ENCODE peak calls at places on chromosomes 3 and 15, in nine cellular contexts. K is cardiac muscle cell, H is nephron progenitor cell, L is lung, I is H9, D is type B pancreatic cell, J is AG04450, A is AG09309, P is neural crest cell. S is an unnamed sample.

GRCh38 chr3:178001670-178002101 is 534.5 kb upstream of the KCNMB2 start:
- DNase-seq in K (peak), H (no peak), L (no peak), I (no peak), D (no peak), J (no peak), A (no peak), P (no peak), S (no peak)

GRCh38 chr15:70259640-70260066 is 161.9 kb upstream of the TLE3 start:
- DNase-seq in K (peak), H (no peak), L (no peak), I (peak), D (no peak), J (no peak), A (no peak), P (no peak), S (peak)

GRCh38 chr15:36632196-36632595 is 52.8 kb downstream of the CDIN1 start:
- DNase-seq in K (peak), H (no peak), L (no peak), I (no peak), D (no peak), J (no peak), A (peak), P (no peak), S (no peak)

GRCh38 chr3:187012609-187013051 is 82.3 kb downstream of the ST6GAL1 start:
- DNase-seq in K (peak), H (no peak), L (no peak), I (no peak), D (no peak), J (no peak), A (no peak), P (no peak), S (peak)

GRCh38 chr3:37986479-37987314 is 3.9 kb upstream of the VILL start:
- DNase-seq in K (no peak), H (no peak), L (peak), I (no peak), D (peak), J (no peak), A (no peak), P (no peak), S (peak)

GRCh38 chr3:143600762-143601161 is 247.5 kb downstream of the SLC9A9 start:
- DNase-seq in K (peak), H (no peak), L (no peak), I (no peak), D (no peak), J (no peak), A (no peak), P (no peak), S (no peak)

GRCh38 chr3:73685061-73685460 is 60.3 kb upstream of the PDZRN3 start:
- DNase-seq in K (no peak), H (no peak), L (no peak), I (no peak), D (no peak), J (no peak), A (no peak), P (no peak), S (no peak)

GRCh38 chr3:132318451-132318850 is 1.2 kb downstream of the ACP3 start:
- DNase-seq in K (peak), H (no peak), L (no peak), I (no peak), D (no peak), J (no peak), A (no peak), P (no peak), S (no peak)

GRCh38 chr15:69465253-69465652 is 12.6 kb downstream of the RPLP1 start:
- DNase-seq in K (no peak), H (no peak), L (no peak), I (no peak), D (no peak), J (no peak), A (no peak), P (no peak), S (no peak)

GRCh38 chr15:93052090-93052892 is 36.7 kb downstream of the RGMA start:
- DNase-seq in K (no peak), H (no peak), L (no peak), I (no peak), D (no peak), J (no peak), A (no peak), P (no peak), S (no peak)

GRCh38 chr3:67683522-67683921 is 29.1 kb upstream of the SUCLG2 start:
- DNase-seq in K (no peak), H (no peak), L (no peak), I (no peak), D (no peak), J (no peak), A (no peak), P (no peak), S (no peak)

GRCh38 chr15:63491979-63492378 is 12.4 kb upstream of the USP3 start:
- DNase-seq in K (peak), H (no peak), L (no peak), I (no peak), D (no peak), J (peak), A (no peak), P (no peak), S (no peak)

GRCh38 chr3:64954995-64955636 is 267.3 kb upstream of the ADAMTS9 start:
- DNase-seq in K (peak), H (peak), L (peak), I (no peak), D (no peak), J (no peak), A (no peak), P (no peak), S (no peak)

GRCh38 chr15:42024303-42024702 is 3.5 kb upstream of the PLA2G4E start:
- DNase-seq in K (no peak), H (no peak), L (peak), I (no peak), D (no peak), J (no peak), A (no peak), P (no peak), S (no peak)

GRCh38 chr15:66573719-66574641 is 8.2 kb upstream of the LCTL start:
- DNase-seq in K (peak), H (no peak), L (no peak), I (no peak), D (no peak), J (peak), A (peak), P (no peak), S (no peak)

GRCh38 chr3:129105862-129106261 is 15.7 kb downstream of the RAB43 start:
- DNase-seq in K (no peak), H (no peak), L (no peak), I (no peak), D (no peak), J (no peak), A (no peak), P (no peak), S (no peak)

GRCh38 chr3:129107793-129108192 is 13.8 kb downstream of the RAB43 start:
- DNase-seq in K (no peak), H (peak), L (no peak), I (no peak), D (no peak), J (no peak), A (no peak), P (no peak), S (no peak)

GRCh38 chr3:129104498-129105079 is 17.0 kb downstream of the RAB43 start:
- DNase-seq in K (no peak), H (no peak), L (no peak), I (no peak), D (no peak), J (no peak), A (no peak), P (no peak), S (no peak)

GRCh38 chr3:129106866-129107565 is 14.6 kb downstream of the RAB43 start:
- DNase-seq in K (no peak), H (no peak), L (no peak), I (no peak), D (no peak), J (no peak), A (no peak), P (no peak), S (no peak)

GRCh38 chr3:129106320-129106719 is 15.3 kb downstream of the RAB43 start:
- DNase-seq in K (no peak), H (no peak), L (no peak), I (no peak), D (no peak), J (no peak), A (no peak), P (no peak), S (no peak)
- TF ChIP-seq CTCF in K (no peak), H (no peak), L (no peak), I (no peak), D (no peak), J (no peak), A (no peak), P (no peak), S (no peak)

DNA sequence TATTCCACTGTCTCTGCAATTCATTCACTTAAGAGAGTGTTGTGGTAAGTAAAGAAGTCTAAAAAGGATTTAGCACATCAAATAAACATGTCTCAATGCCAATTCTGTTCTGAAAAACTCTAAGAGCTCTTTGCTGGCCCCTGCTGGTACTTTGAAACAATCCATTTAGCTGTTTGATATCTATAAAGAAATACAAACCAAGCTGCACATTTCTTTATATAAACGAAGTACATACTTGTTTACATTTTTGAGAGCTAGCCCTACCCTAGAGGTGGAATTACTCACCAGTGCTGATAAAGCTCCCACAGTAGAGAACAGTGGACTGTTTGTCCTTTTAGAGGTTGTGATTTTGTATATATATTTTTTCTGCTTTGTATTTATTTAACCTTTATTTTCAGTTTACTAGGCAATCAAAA is 75.5 kb downstream of the NEDD4 start:
- DNase-seq in K (peak), H (no peak), L (no peak), I (no peak), D (no peak), J (peak), A (peak), P (no peak), S (no peak)
- TF ChIP-seq CTCF in K (peak), H (peak), L (peak), I (peak), D (peak), J (peak), A (peak), P (peak), S (peak)

DNA sequence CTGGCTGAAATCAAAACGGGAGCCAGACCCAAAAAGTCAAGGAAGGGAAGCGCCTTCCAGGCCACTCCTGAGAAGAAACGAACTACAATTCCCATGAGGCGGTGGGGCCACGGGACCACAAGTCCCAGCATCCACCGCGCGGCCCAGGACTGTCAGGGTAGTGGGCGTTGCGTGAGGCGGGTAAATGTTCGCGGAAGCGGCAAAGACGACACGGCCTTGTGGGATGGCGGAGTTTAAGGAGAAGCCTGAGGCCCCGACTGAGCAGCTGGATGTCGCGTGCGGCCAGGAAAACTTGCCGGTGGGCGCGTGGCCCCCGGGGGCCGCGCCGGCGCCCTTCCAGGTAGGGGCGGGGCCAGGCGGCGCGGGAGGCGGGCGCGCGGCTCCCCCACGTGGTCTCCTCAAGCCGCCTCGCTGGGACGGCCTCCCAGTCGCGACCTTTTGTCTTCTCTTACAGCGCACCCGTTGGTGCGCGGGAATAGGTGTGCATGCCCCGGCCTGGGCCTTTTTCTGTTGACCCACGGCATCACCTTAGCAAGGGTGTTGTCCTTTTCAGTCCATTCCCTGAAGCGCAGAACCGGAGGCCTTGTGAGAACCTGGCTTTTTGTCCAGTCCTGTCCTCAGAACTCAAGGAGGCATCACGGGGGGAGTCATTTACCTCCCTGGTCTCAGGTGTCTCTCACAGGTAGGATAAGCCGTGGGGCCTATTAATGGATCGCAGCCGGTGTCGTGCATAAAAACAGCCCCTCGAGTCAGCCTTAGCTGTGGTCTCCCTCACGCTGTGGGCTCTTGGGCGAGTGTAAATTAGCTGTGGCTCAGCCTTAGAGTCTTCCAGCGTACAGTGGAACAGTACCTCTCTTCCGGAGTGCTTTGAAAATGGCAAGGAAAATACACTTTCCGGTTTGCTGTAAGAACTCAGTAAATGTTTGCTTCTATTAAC is at the start of gene SETMAR:
- DNase-seq in K (peak), H (peak), L (peak), I (peak), D (peak), J (peak), A (peak), P (peak), S (peak)
- TF ChIP-seq CTCF in K (no peak), H (no peak), L (no peak), I (no peak), D (no peak), J (no peak), A (no peak), P (no peak), S (no peak)

GRCh38 chr3:30890907-30891306 is 3.6 kb downstream of the GADL1 start:
- DNase-seq in K (no peak), H (no peak), L (no peak), I (no peak), D (no peak), J (no peak), A (no peak), P (no peak), S (no peak)

GRCh38 chr3:30893678-30894325 is 659 bp downstream of the GADL1 start:
- DNase-seq in K (no peak), H (no peak), L (no peak), I (no peak), D (no peak), J (no peak), A (no peak), P (no peak), S (no peak)

GRCh38 chr3:30895329-30895728 is 868 bp upstream of the GADL1 start:
- DNase-seq in K (no peak), H (no peak), L (no peak), I (no peak), D (no peak), J (no peak), A (no peak), P (no peak), S (no peak)

GRCh38 chr3:30894521-30895289 is at the start of gene GADL1:
- DNase-seq in K (peak), H (peak), L (peak), I (peak), D (peak), J (no peak), A (no peak), P (peak), S (peak)
- TF ChIP-seq CTCF in K (no peak), H (no peak), L (no peak), I (no peak), D (no peak), J (no peak), A (no peak), P (no peak), S (no peak)

GRCh38 chr15:87623832-87624231 is 632.7 kb downstream of the NTRK3 start:
- DNase-seq in K (no peak), H (no peak), L (no peak), I (peak), D (no peak), J (no peak), A (no peak), P (no peak), S (peak)
- TF ChIP-seq CTCF in K (peak), H (no peak), L (no peak), I (peak), D (no peak), J (no peak), A (no peak), P (peak), S (peak)

GRCh38 chr15:97052526-97052925 is 722.0 kb downstream of the NR2F2 start:
- DNase-seq in K (no peak), H (no peak), L (no peak), I (no peak), D (no peak), J (no peak), A (no peak), P (no peak), S (no peak)
- TF ChIP-seq CTCF in K (no peak), H (no peak), L (no peak), I (no peak), D (no peak), J (no peak), A (no peak), P (no peak), S (no peak)

GRCh38 chr15:86040360-86041095 is 39.1 kb upstream of the AGBL1 start:
- DNase-seq in K (no peak), H (no peak), L (no peak), I (peak), D (no peak), J (no peak), A (no peak), P (no peak), S (peak)

GRCh38 chr15:86044981-86045380 is 34.7 kb upstream of the AGBL1 start:
- DNase-seq in K (no peak), H (no peak), L (no peak), I (no peak), D (no peak), J (no peak), A (no peak), P (no peak), S (peak)
- TF ChIP-seq CTCF in K (no peak), H (no peak), L (no peak), I (peak), D (no peak), J (no peak), A (no peak), P (no peak), S (no peak)

S was measured in endothelial cell.